ENCODE peak calls at places on chromosomes 13 and 19, in eight cellular contexts. I, U, E, H, J, Q, F and L are unnamed samples.

GRCh38 chr13:20942938-20943518 is 40.5 kb upstream of the XPO4 start:
- DNase-seq in I (no peak), U (no peak), J (no peak), F (no peak), H (no peak), E (no peak), Q (no peak), L (no peak)

GRCh38 chr19:21202865-21203494 is 61.1 kb downstream of the ZNF431 start:
- DNase-seq in I (no peak), E (peak; percentile 15), F (no peak), H (peak; percentile 65), Q (no peak), U (peak; percentile 49), J (no peak), L (peak; percentile 17)

GRCh38 chr13:113879017-113879416 is 15.1 kb upstream of the GAS6 start:
- DNase-seq in H (peak; percentile 31), U (no peak), E (no peak), J (no peak), F (no peak), Q (no peak), I (no peak), L (no peak)

GRCh38 chr13:94308808-94309207 is 170.7 kb downstream of the DCT start:
- DNase-seq in J (no peak), E (no peak), U (no peak), H (no peak), F (no peak), I (no peak), Q (no peak), L (no peak)

GRCh38 chr13:110915874-110916670 is 1.2 kb upstream of the ANKRD10 start:
- DNase-seq in E (peak; percentile 69), U (no peak), H (no peak), I (no peak), F (no peak), Q (no peak), J (no peak), L (no peak)

GRCh38 chr19:48724796-48725753 is 5.5 kb upstream of the MAMSTR start:
- DNase-seq in I (no peak), H (peak; percentile 79), Q (peak; percentile 86), U (peak; percentile 75), F (peak; percentile 66), J (peak; percentile 52), E (peak; percentile 93), L (peak; percentile 91)

GRCh38 chr13:80038371-80038770 is 302.6 kb downstream of the SPRY2 start:
- DNase-seq in E (no peak), H (no peak), F (no peak), U (no peak), I (no peak), J (no peak), Q (no peak), L (no peak)

GRCh38 chr19:13156968-13157882 is 7.0 kb downstream of the IER2 start:
- DNase-seq in I (no peak), Q (no peak), U (no peak), F (no peak), J (no peak), H (no peak), E (no peak), L (no peak)

GRCh38 chr13:23723463-23723862 is 153.3 kb downstream of the TNFRSF19 start:
- DNase-seq in J (no peak), Q (no peak), E (peak; percentile 65), H (no peak), I (no peak), F (no peak), U (no peak), L (no peak)

GRCh38 chr19:54921082-54921481 is 15.1 kb downstream of the NCR1 start:
- DNase-seq in Q (no peak), J (no peak), F (no peak), H (no peak), I (no peak), U (no peak), E (no peak), L (no peak)

GRCh38 chr13:41909524-41909923 is 51.4 kb downstream of the VWA8 start:
- DNase-seq in F (no peak), I (no peak), Q (no peak), J (no peak), U (no peak), H (no peak), E (no peak), L (no peak)

GRCh38 chr13:100454876-100455275 is 133.7 kb downstream of the GGACT start:
- DNase-seq in H (no peak), E (peak; percentile 27), I (no peak), Q (no peak), J (no peak), U (no peak), F (no peak), L (peak; percentile 17)

GRCh38 chr19:49403404-49404187 is 15.5 kb downstream of the KASH5 start:
- DNase-seq in H (peak; percentile 90), F (no peak), J (no peak), Q (no peak), I (no peak), E (no peak), U (peak; percentile 3), L (peak; percentile 66)

GRCh38 chr19:28067882-28068281 is 1145.1 kb downstream of the UQCRFS1 start:
- DNase-seq in U (no peak), H (no peak), F (no peak), I (no peak), Q (no peak), J (no peak), E (no peak), L (no peak)

GRCh38 chr19:49776371-49776764 is 9.6 kb downstream of the AP2A1 start:
- DNase-seq in I (no peak), E (no peak), H (no peak), Q (no peak), J (no peak), U (no peak), F (no peak), L (no peak)

GRCh38 chr19:40348961-40349507 is 539 bp downstream of the PLD3 start:
- DNase-seq in F (no peak), I (no peak), J (no peak), E (peak; percentile 65), Q (no peak), H (peak; percentile 39), U (peak; percentile 68), L (no peak)

GRCh38 chr19:44816301-44816700 is 7.4 kb downstream of the BCAM start:
- DNase-seq in E (no peak), U (peak; percentile 16), Q (no peak), I (no peak), J (no peak), F (no peak), H (no peak), L (peak; percentile 94)

GRCh38 chr13:36108342-36108741 is 22.8 kb downstream of the DCLK1 start:
- DNase-seq in H (no peak), F (no peak), Q (no peak), I (no peak), U (no peak), J (no peak), E (no peak), L (no peak)

GRCh38 chr13:42497798-42498197 is 76.2 kb upstream of the TNFSF11 start:
- DNase-seq in Q (no peak), E (peak; percentile 77), U (no peak), J (no peak), F (no peak), I (no peak), H (no peak), L (no peak)

DNA sequence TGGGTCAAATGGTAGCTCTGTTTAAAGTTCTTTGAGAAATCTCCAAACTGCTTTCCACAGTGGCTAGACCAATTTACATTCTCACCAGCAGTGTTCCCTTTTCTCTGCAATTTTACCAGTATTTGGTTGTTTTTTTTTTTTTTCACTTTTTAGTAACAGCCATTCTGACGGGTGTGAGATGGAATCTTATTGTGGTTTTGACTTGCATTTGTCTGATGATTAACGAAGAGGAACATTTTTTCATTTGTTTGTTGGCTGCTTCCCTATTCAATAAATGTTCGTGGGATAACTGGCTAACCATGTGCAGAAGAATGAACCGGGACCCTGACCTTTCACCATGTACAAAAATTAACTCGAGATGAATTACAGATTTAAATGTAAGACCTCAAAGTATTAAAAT is 31.2 kb downstream of the CYP4F2 start:
- DNase-seq in J (no peak), U (no peak), I (no peak), Q (no peak), H (no peak), E (no peak), F (no peak), L (no peak)
- H3K9me3 ChIP-seq in J (no peaks in the 10 kb centered on the region), U (no peaks in the 10 kb centered on the region), I (no peaks in the 10 kb centered on the region), Q (no peaks in the 10 kb centered on the region), H (no peaks in the 10 kb centered on the region), E (no peaks in the 10 kb centered on the region), F (no peaks in the 10 kb centered on the region), L (no peaks in the 10 kb centered on the region)

GRCh38 chr13:51834581-51835158 is 10.3 kb downstream of the TMEM272 start:
- DNase-seq in H (peak; percentile 18), E (no peak), U (peak; percentile 43), F (no peak), Q (no peak), I (no peak), J (no peak), L (peak; percentile 20)
- H3K4me1 ChIP-seq in H (peaks cover 3% of the 10 kb centered on the region), E (no peaks in the 10 kb centered on the region), U (peaks cover 8% of the 10 kb centered on the region), F (no peaks in the 10 kb centered on the region), Q (no peaks in the 10 kb centered on the region), I (no peaks in the 10 kb centered on the region), J (peaks cover 15% of the 10 kb centered on the region), L (no peaks in the 10 kb centered on the region)

GRCh38 chr19:39097299-39097698 is 13.1 kb downstream of the ACP7 start:
- DNase-seq in H (no peak), F (no peak), J (no peak), I (no peak), U (no peak), Q (no peak), E (no peak), L (no peak)

GRCh38 chr19:39100500-39101166 is 16.5 kb downstream of the ACP7 start:
- DNase-seq in Q (no peak), F (no peak), U (no peak), H (no peak), E (no peak), J (no peak), I (no peak), L (no peak)

GRCh38 chr19:39097721-39098120 is 13.6 kb downstream of the ACP7 start:
- DNase-seq in F (no peak), I (no peak), U (no peak), E (no peak), H (no peak), Q (no peak), J (no peak), L (no peak)

GRCh38 chr19:39099341-39099740 is 15.2 kb downstream of the ACP7 start:
- DNase-seq in H (no peak), I (no peak), Q (no peak), F (no peak), J (no peak), U (no peak), E (no peak), L (no peak)

GRCh38 chr19:39098365-39099269 is 14.4 kb downstream of the ACP7 start:
- DNase-seq in E (no peak), U (peak; percentile 52), Q (no peak), H (no peak), F (no peak), I (no peak), J (no peak), L (no peak)
- H3K27me3 ChIP-seq in E (peaks cover 6% of the 10 kb centered on the region), U (no peaks in the 10 kb centered on the region), Q (peaks cover 6% of the 10 kb centered on the region), H (peaks cover 30% of the 10 kb centered on the region), F (no peaks in the 10 kb centered on the region), I (peaks cover 18% of the 10 kb centered on the region), J (peaks cover 85% of the 10 kb centered on the region), L (peaks cover 13% of the 10 kb centered on the region)

DNA sequence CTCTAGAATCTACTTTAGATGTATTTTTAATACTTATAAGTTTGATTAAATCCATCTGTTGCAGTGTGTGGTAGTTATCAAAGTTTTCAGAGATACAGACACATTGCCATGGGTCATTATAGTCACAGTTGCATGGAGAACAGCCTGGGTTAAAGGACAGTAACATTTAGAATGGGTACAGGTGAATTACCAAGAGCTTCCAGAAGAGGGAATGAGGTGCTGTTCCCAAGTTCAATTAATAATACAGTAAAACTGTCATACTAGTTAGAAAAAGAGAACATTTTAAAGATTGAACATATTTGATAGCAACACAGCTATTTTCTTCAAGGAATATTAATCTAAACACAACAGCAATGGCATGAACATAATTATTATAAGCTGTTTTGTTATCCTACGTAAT is 322.6 kb upstream of the SLC10A2 start:
- DNase-seq in F (no peak), Q (no peak), I (no peak), E (no peak), J (no peak), U (no peak), H (no peak), L (no peak)
- H3K9me3 ChIP-seq in F (peaks cover 1% of the 10 kb centered on the region), Q (no peaks in the 10 kb centered on the region), I (no peaks in the 10 kb centered on the region), E (no peaks in the 10 kb centered on the region), J (no peaks in the 10 kb centered on the region), U (peaks cover 7% of the 10 kb centered on the region), H (no peaks in the 10 kb centered on the region), L (no peaks in the 10 kb centered on the region)